ENCODE peak calls at places on chromosomes 2 and 18, in four cellular contexts. Q is mesenchymal stem cell, G is IMR-90, F is mesendoderm. N is an unnamed sample.

GRCh38 chr2:223513771-223514455 is 88.2 kb downstream of the SCG2 start:
- DNase-seq in Q (peak), G (peak), F (no peak), N (no peak)

GRCh38 chr2:145752091-145752806 is 1232.3 kb upstream of the ZEB2 start:
- DNase-seq in Q (peak), G (peak), F (peak), N (peak)

GRCh38 chr2:181876614-181877063 is 14.9 kb upstream of the ITPRID2 start:
- DNase-seq in Q (peak), G (peak), F (no peak), N (no peak)

GRCh38 chr18:7755753-7756475 is 188.8 kb downstream of the PTPRM start:
- DNase-seq in Q (peak), G (peak), F (no peak), N (no peak)

GRCh38 chr2:200408428-200409311 is 101.2 kb downstream of the KCTD18 start:
- DNase-seq in Q (peak), G (peak), F (no peak), N (no peak)

GRCh38 chr2:159706385-159706980 is 5.8 kb upstream of the MARCHF7 start:
- DNase-seq in Q (peak), G (no peak), F (peak), N (no peak)

GRCh38 chr2:2170189-2170588 is 160.9 kb downstream of the MYT1L start:
- DNase-seq in Q (no peak), G (no peak), F (no peak), N (no peak)

GRCh38 chr2:220276736-220277444 is 649.5 kb downstream of the SLC4A3 start:
- DNase-seq in Q (peak), G (peak), F (no peak), N (no peak)

GRCh38 chr2:159199751-159200465 is 86.6 kb downstream of the WDSUB1 start:
- DNase-seq in Q (peak), G (peak), F (peak), N (no peak)

GRCh38 chr2:216683846-216684245 is 11.5 kb downstream of the IGFBP5 start:
- DNase-seq in Q (peak), G (peak), F (no peak), N (no peak)

GRCh38 chr2:19369341-19369955 is 11.0 kb upstream of the OSR1 start:
- DNase-seq in Q (peak), G (peak), F (peak), N (no peak)

GRCh38 chr2:37527362-37527761 is 144.1 kb downstream of the CDC42EP3 start:
- DNase-seq in Q (no peak), G (no peak), F (no peak), N (no peak)

GRCh38 chr2:196336715-196337617 is 165.6 kb upstream of the STK17B start:
- DNase-seq in Q (peak), G (peak), F (peak), N (peak)

GRCh38 chr2:164717000-164717597 is 95.8 kb upstream of the GRB14 start:
- DNase-seq in Q (peak), G (peak), F (no peak), N (no peak)

GRCh38 chr2:16553222-16553621 is 112.4 kb downstream of the CYRIA start:
- DNase-seq in Q (peak), G (peak), F (peak), N (peak)

GRCh38 chr18:58453913-58454317 is 175.0 kb downstream of the ALPK2 start:
- DNase-seq in Q (no peak), G (no peak), F (no peak), N (no peak)

GRCh38 chr2:102114290-102114721 is 28.2 kb upstream of the IL1R1 start:
- DNase-seq in Q (peak), G (peak), F (peak), N (no peak)

GRCh38 chr18:10421859-10422258 is 32.6 kb upstream of the APCDD1 start:
- DNase-seq in Q (no peak), G (peak), F (no peak), N (no peak)

GRCh38 chr2:226609361-226609760 is 190.3 kb downstream of the IRS1 start:
- DNase-seq in Q (peak), G (peak), F (no peak), N (no peak)

GRCh38 chr2:38734299-38735058 is 16.7 kb downstream of the SRSF7 start:
- DNase-seq in Q (no peak), G (no peak), F (no peak), N (no peak)

GRCh38 chr2:178836807-178837206 is 29.6 kb upstream of the TTN start:
- DNase-seq in Q (no peak), G (no peak), F (peak), N (no peak)

GRCh38 chr18:55343396-55344073 is 244.5 kb downstream of the TCF4 start:
- DNase-seq in Q (peak), G (peak), F (peak), N (no peak)

GRCh38 chr18:59846814-59847490 is 52.8 kb upstream of the PMAIP1 start:
- DNase-seq in Q (peak), G (peak), F (peak), N (no peak)

GRCh38 chr2:239181601-239182471 is 219.0 kb downstream of the HDAC4 start:
- DNase-seq in Q (no peak), G (no peak), F (no peak), N (no peak)

GRCh38 chr2:55628931-55629330 is 11.5 kb upstream of the PPP4R3B start:
- DNase-seq in Q (no peak), G (no peak), F (no peak), N (no peak)

GRCh38 chr18:63470751-63471150 is 6.0 kb upstream of the SERPINB5 start:
- DNase-seq in Q (no peak), G (no peak), F (peak), N (no peak)

GRCh38 chr2:43193996-43194869 is 32.2 kb downstream of the ZFP36L2 start:
- DNase-seq in Q (no peak), G (no peak), F (peak), N (no peak)

GRCh38 chr2:241272298-241272721 is 43.2 kb downstream of the HDLBP start:
- DNase-seq in Q (peak), G (no peak), F (peak), N (peak)

GRCh38 chr18:23165271-23165670 is 30.0 kb downstream of the CABLES1 start:
- DNase-seq in Q (no peak), G (no peak), F (no peak), N (no peak)

GRCh38 chr2:202007015-202008011 is 26.3 kb upstream of the FZD7 start:
- DNase-seq in Q (no peak), G (no peak), F (no peak), N (no peak)

DNA sequence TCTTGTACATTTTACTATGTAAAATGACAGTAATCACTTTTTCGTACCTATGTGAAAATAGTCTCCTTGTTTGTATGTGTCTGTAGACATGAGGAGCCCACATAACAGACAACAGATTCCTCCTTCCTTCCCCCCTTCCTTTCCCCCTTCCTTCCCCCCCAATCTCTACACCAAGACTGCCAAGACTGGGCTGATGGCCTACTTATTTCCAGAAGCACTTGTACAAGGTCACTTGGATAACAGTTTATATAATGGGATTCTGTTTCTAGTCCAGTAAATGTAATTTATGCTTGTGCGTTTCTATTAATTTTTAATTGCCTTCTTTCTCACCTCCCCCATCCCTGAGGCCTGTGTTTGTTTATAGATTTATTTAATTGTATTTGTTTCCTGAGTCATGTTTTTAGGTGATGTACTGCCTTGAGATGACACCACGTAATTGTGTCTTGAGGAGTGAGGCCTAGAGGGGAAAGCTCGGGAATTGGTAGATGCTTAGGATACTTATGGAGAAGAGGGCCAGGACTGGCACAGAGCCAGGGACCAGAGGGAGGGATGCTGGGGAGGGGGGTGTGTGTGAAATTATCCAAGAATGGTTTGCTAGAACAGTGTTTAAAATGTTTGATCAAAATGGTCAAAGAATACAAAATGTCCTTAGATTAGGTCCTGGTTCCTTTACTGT is 12.3 kb downstream of the B3GNT2 start:
- DNase-seq in Q (no peak), G (no peak), F (no peak), N (no peak)
- H3K4me3 ChIP-seq in Q (no peak), G (no peak), F (no peak), N (no peak)

GRCh38 chr2:232432598-232433184 is 23.3 kb upstream of the ALPI start:
- DNase-seq in Q (no peak), G (no peak), F (peak), N (no peak)
- H3K18ac ChIP-seq in Q (no peak), G (no peak), F (no peak), N (peak)

GRCh38 chr2:111898703-111899514 is 502 bp downstream of the MERTK start:
- DNase-seq in Q (peak), G (no peak), F (peak), N (peak)

GRCh38 chr2:111897630-111897923 is 830 bp upstream of the MERTK start:
- DNase-seq in Q (no peak), G (no peak), F (no peak), N (no peak)

GRCh38 chr2:111896576-111896975 is 1.8 kb upstream of the MERTK start:
- DNase-seq in Q (no peak), G (no peak), F (no peak), N (no peak)

GRCh38 chr2:111896007-111896406 is 2.4 kb upstream of the MERTK start:
- DNase-seq in Q (no peak), G (no peak), F (no peak), N (no peak)

DNA sequence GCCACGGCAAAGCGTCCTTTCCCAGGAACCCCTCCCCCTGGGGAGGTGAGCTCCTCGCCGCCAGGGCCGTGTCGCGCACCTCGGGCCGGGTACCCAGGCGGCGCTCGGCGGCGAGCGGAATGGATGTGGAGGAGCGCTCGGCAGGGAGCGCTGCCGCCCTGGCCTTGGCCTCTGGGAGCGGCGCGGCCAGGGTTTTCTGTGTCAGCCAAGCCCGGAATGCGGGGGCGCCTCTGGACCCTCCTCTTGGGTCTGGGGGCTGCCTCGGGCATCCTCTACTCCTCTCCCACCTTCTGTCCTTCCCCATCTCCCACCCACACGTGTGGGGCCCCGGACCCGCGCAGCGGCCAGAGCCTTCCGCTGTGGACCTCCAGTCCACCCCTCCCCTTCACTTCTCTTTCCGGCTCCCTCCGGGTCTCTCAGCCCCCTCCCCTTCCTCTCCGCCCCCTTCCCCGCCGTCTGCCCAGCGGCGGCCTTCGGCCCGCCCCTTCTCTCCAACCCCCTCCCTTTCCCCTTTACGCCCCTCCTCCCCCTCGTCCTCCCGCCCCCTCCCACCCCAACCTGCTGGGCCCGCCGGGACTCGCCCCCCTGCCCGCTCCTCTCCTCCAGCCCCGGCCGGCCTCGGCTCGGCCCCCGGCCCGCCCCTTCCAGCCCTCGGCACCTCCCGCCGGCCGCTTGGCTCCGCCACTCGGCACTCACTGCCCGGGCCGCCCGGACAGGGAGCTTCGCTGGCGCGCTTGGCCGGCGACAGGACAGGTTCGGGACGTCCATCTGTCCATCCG is at the start of gene MERTK:
- DNase-seq in Q (peak), G (peak), F (peak), N (peak)
- H2BK5ac ChIP-seq in Q (peak), G (no peak), F (peak), N (peak)

GRCh38 chr2:150467641-150467963 is 19.9 kb downstream of the RND3 start:
- DNase-seq in Q (no peak), G (no peak), F (no peak), N (no peak)
- H3K4me3 ChIP-seq in Q (peak), G (no peak), F (no peak), N (no peak)

DNA sequence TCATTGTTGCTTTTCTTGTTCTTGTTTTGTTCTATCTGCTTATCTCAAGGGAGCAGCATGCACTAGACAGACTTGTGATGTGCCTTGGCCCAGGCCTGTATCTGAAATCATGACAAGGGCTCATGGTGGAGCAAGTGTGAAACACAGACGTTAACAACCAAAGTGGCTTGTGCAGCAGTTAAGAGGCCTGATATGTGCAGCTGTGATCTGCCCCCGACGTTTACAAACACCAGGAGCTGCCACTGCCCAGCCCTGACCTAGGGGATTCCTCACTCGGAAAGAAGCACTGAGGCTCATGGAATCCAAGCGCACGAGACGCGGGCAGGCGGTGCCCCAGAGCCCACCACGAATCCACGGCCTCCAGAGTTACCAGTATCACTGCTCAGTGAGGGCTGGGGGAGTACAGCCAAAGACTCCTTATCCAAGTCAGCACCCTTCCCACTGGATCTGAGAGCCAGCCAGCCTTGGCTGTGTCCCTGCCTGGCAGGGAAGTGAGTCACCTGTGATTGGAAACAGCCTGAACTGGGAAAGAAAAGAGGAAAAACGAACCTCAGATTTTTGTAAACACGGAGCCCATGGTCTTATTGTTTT is 62.3 kb upstream of the SNTG2 start:
- DNase-seq in Q (no peak), G (no peak), F (no peak), N (no peak)
- H3K18ac ChIP-seq in Q (no peak), G (no peak), F (no peak), N (no peak)

N was measured in neuronal stem cell.